ENCODE peak calls at places on chromosomes 13 and 19, in six cellular contexts. One of them, this sample, is unnamed.

GRCh38 chr13:63107163-63107935 is 1691.7 kb upstream of the PCDH20 start:
- DNase-seq in glutamatergic neuron: no peak
- DNase-seq in WERI-Rb-1: no peak
- DNase-seq in GM13977: no peak
- DNase-seq in nephron progenitor cell: no peak
- DNase-seq in AG04449: no peak
- DNase-seq in this sample: no peak

GRCh38 chr19:27906081-27906480 is 1306.9 kb downstream of the UQCRFS1 start:
- DNase-seq in glutamatergic neuron: no peak
- DNase-seq in WERI-Rb-1: no peak
- DNase-seq in GM13977: no peak
- DNase-seq in nephron progenitor cell: no peak
- DNase-seq in AG04449: no peak
- DNase-seq in this sample: no peak

GRCh38 chr13:112893570-112894422 is 75.2 kb upstream of the MCF2L start:
- DNase-seq in glutamatergic neuron: peak; percentile 76
- DNase-seq in WERI-Rb-1: peak; percentile 89
- DNase-seq in GM13977: peak; percentile 89
- DNase-seq in nephron progenitor cell: peak; percentile 79
- DNase-seq in AG04449: no peak
- DNase-seq in this sample: no peak

GRCh38 chr19:35041548-35042055 is at the start of gene HPN:
- DNase-seq in glutamatergic neuron: no peak
- DNase-seq in WERI-Rb-1: peak; percentile 59
- DNase-seq in GM13977: no peak
- DNase-seq in nephron progenitor cell: peak; percentile 32
- DNase-seq in AG04449: no peak
- DNase-seq in this sample: no peak

GRCh38 chr13:46675016-46675415 is 121.9 kb downstream of the ESD start:
- DNase-seq in glutamatergic neuron: no peak
- DNase-seq in WERI-Rb-1: no peak
- DNase-seq in GM13977: no peak
- DNase-seq in nephron progenitor cell: no peak
- DNase-seq in AG04449: no peak
- DNase-seq in this sample: no peak

GRCh38 chr13:30346159-30346788 is 38.9 kb upstream of the KATNAL1 start:
- DNase-seq in glutamatergic neuron: no peak
- DNase-seq in WERI-Rb-1: no peak
- DNase-seq in GM13977: peak; percentile 23
- DNase-seq in nephron progenitor cell: no peak
- DNase-seq in AG04449: no peak
- DNase-seq in this sample: no peak

GRCh38 chr13:42525035-42525504 is 48.9 kb upstream of the TNFSF11 start:
- DNase-seq in glutamatergic neuron: no peak
- DNase-seq in WERI-Rb-1: no peak
- DNase-seq in GM13977: no peak
- DNase-seq in nephron progenitor cell: no peak
- DNase-seq in AG04449: no peak
- DNase-seq in this sample: no peak

GRCh38 chr19:21608571-21608970 is 103.2 kb downstream of the ZNF429 start:
- DNase-seq in glutamatergic neuron: no peak
- DNase-seq in WERI-Rb-1: no peak
- DNase-seq in GM13977: no peak
- DNase-seq in nephron progenitor cell: no peak
- DNase-seq in AG04449: no peak
- DNase-seq in this sample: no peak

GRCh38 chr19:34172661-34173144 is 399 bp downstream of the LSM14A start:
- DNase-seq in glutamatergic neuron: peak; percentile 25
- DNase-seq in WERI-Rb-1: no peak
- DNase-seq in GM13977: no peak
- DNase-seq in nephron progenitor cell: peak; percentile 42
- DNase-seq in AG04449: no peak
- DNase-seq in this sample: no peak

GRCh38 chr13:79290595-79291244 is 115.3 kb downstream of the RBM26 start:
- DNase-seq in glutamatergic neuron: no peak
- DNase-seq in WERI-Rb-1: peak; percentile 28
- DNase-seq in GM13977: no peak
- DNase-seq in nephron progenitor cell: no peak
- DNase-seq in AG04449: no peak
- DNase-seq in this sample: no peak

GRCh38 chr19:15265849-15266248 is 33.6 kb upstream of the EPHX3 start:
- DNase-seq in glutamatergic neuron: no peak
- DNase-seq in WERI-Rb-1: no peak
- DNase-seq in GM13977: no peak
- DNase-seq in nephron progenitor cell: no peak
- DNase-seq in AG04449: peak; percentile 47
- DNase-seq in this sample: peak; percentile 94

GRCh38 chr13:79398915-79399314 is 7.1 kb downstream of the RBM26 start:
- DNase-seq in glutamatergic neuron: no peak
- DNase-seq in WERI-Rb-1: no peak
- DNase-seq in GM13977: no peak
- DNase-seq in nephron progenitor cell: no peak
- DNase-seq in AG04449: no peak
- DNase-seq in this sample: no peak

GRCh38 chr13:24271611-24272451 is 37.5 kb upstream of the C1QTNF9 start:
- DNase-seq in glutamatergic neuron: no peak
- DNase-seq in WERI-Rb-1: no peak
- DNase-seq in GM13977: peak; percentile 68
- DNase-seq in nephron progenitor cell: no peak
- DNase-seq in AG04449: no peak
- DNase-seq in this sample: no peak

GRCh38 chr19:14560776-14561108 is 11.1 kb downstream of the NDUFB7 start:
- DNase-seq in glutamatergic neuron: no peak
- DNase-seq in WERI-Rb-1: no peak
- DNase-seq in GM13977: no peak
- DNase-seq in nephron progenitor cell: no peak
- DNase-seq in AG04449: no peak
- DNase-seq in this sample: no peak

GRCh38 chr13:114282143-114282685 is 813 bp downstream of the UPF3A start:
- DNase-seq in glutamatergic neuron: peak; percentile 52
- DNase-seq in WERI-Rb-1: peak; percentile 58
- DNase-seq in GM13977: peak; percentile 79
- DNase-seq in nephron progenitor cell: peak; percentile 57
- DNase-seq in AG04449: no peak
- DNase-seq in this sample: no peak

GRCh38 chr19:6963937-6964336 is 57.3 kb downstream of the MBD3L2B start:
- DNase-seq in glutamatergic neuron: no peak
- DNase-seq in WERI-Rb-1: peak; percentile 7
- DNase-seq in GM13977: no peak
- DNase-seq in nephron progenitor cell: no peak
- DNase-seq in AG04449: no peak
- DNase-seq in this sample: no peak

GRCh38 chr19:16327911-16328823 is 3.5 kb downstream of the KLF2 start:
- DNase-seq in glutamatergic neuron: no peak
- DNase-seq in WERI-Rb-1: no peak
- DNase-seq in GM13977: peak; percentile 55
- DNase-seq in nephron progenitor cell: no peak
- DNase-seq in AG04449: no peak
- DNase-seq in this sample: peak; percentile 66

GRCh38 chr13:38730332-38730731 is 43.5 kb downstream of the FREM2 start:
- DNase-seq in glutamatergic neuron: no peak
- DNase-seq in WERI-Rb-1: no peak
- DNase-seq in GM13977: no peak
- DNase-seq in nephron progenitor cell: no peak
- DNase-seq in AG04449: no peak
- DNase-seq in this sample: no peak

GRCh38 chr13:98961204-98962105 is 16.4 kb downstream of the DOCK9 start:
- DNase-seq in glutamatergic neuron: no peak
- DNase-seq in WERI-Rb-1: no peak
- DNase-seq in GM13977: no peak
- DNase-seq in nephron progenitor cell: no peak
- DNase-seq in AG04449: no peak
- DNase-seq in this sample: no peak

GRCh38 chr19:13946414-13946813 is 5.9 kb upstream of the DCAF15 start:
- DNase-seq in glutamatergic neuron: no peak
- DNase-seq in WERI-Rb-1: no peak
- DNase-seq in GM13977: no peak
- DNase-seq in nephron progenitor cell: no peak
- DNase-seq in AG04449: no peak
- DNase-seq in this sample: no peak

GRCh38 chr13:112001571-112001970 is 65.4 kb upstream of the SOX1 start:
- DNase-seq in glutamatergic neuron: no peak
- DNase-seq in WERI-Rb-1: no peak
- DNase-seq in GM13977: no peak
- DNase-seq in nephron progenitor cell: no peak
- DNase-seq in AG04449: no peak
- DNase-seq in this sample: no peak

GRCh38 chr13:46641274-46642081 is 88.5 kb downstream of the LRCH1 start:
- DNase-seq in glutamatergic neuron: no peak
- DNase-seq in WERI-Rb-1: no peak
- DNase-seq in GM13977: no peak
- DNase-seq in nephron progenitor cell: no peak
- DNase-seq in AG04449: no peak
- DNase-seq in this sample: no peak

GRCh38 chr19:50333737-50334617 is 4.8 kb upstream of the KCNC3 start:
- DNase-seq in glutamatergic neuron: peak; percentile 83
- DNase-seq in WERI-Rb-1: peak; percentile 66
- DNase-seq in GM13977: peak; percentile 89
- DNase-seq in nephron progenitor cell: peak; percentile 90
- DNase-seq in AG04449: no peak
- DNase-seq in this sample: no peak

GRCh38 chr19:882871-883497 is 10.0 kb downstream of the MED16 start:
- DNase-seq in glutamatergic neuron: no peak
- DNase-seq in WERI-Rb-1: no peak
- DNase-seq in GM13977: no peak
- DNase-seq in nephron progenitor cell: no peak
- DNase-seq in AG04449: no peak
- DNase-seq in this sample: no peak

GRCh38 chr19:884420-885211 is 8.4 kb downstream of the MED16 start:
- DNase-seq in glutamatergic neuron: no peak
- DNase-seq in WERI-Rb-1: no peak
- DNase-seq in GM13977: no peak
- DNase-seq in nephron progenitor cell: no peak
- DNase-seq in AG04449: no peak
- DNase-seq in this sample: no peak

GRCh38 chr19:885536-886224 is 7.3 kb downstream of the MED16 start:
- DNase-seq in glutamatergic neuron: no peak
- DNase-seq in WERI-Rb-1: no peak
- DNase-seq in GM13977: no peak
- DNase-seq in nephron progenitor cell: no peak
- DNase-seq in AG04449: no peak
- DNase-seq in this sample: no peak

GRCh38 chr19:881385-882071 is 11.5 kb downstream of the MED16 start:
- DNase-seq in glutamatergic neuron: no peak
- DNase-seq in WERI-Rb-1: no peak
- DNase-seq in GM13977: no peak
- DNase-seq in nephron progenitor cell: no peak
- DNase-seq in AG04449: no peak
- DNase-seq in this sample: no peak

DNA sequence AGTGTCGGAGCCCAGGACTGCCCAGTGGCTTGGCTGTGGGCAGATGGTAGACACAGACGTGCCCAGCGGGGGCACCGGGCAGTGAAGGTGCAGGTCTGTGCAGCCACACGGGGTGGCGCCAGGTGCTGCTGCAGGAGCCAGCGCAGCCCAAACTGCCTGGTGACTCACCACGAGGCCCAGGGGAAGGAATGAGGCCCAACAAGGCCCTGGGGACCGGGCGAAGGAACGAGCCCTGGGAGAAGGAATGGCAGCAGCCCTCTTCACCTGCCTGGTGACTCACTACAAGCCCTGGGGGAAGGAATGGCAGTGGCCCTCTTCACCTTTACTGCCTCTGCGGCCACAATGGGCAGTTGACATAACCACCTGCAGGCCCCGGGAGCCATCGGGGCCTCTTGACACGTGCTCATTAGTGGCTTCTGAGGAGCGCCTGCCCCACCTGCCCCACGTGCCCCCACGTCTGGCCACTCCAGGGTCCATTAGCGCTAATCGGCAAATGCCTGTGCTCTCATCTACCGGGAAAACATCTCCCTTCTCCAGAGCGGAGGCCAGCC is 9.3 kb downstream of the MED16 start:
- DNase-seq in glutamatergic neuron: no peak
- DNase-seq in WERI-Rb-1: no peak
- DNase-seq in GM13977: no peak
- DNase-seq in nephron progenitor cell: no peak
- DNase-seq in AG04449: no peak
- DNase-seq in this sample: no peak
- TF ChIP-seq CTCF in glutamatergic neuron: no peak
- TF ChIP-seq CTCF in WERI-Rb-1: no peak
- TF ChIP-seq CTCF in GM13977: no peak
- TF ChIP-seq CTCF in nephron progenitor cell: no peak
- TF ChIP-seq CTCF in AG04449: no peak
- TF ChIP-seq CTCF in this sample: no peak

GRCh38 chr13:66716502-66716901 is 513.6 kb downstream of the PCDH9 start:
- DNase-seq in glutamatergic neuron: no peak
- DNase-seq in WERI-Rb-1: no peak
- DNase-seq in GM13977: no peak
- DNase-seq in nephron progenitor cell: no peak
- DNase-seq in AG04449: no peak
- DNase-seq in this sample: no peak

GRCh38 chr13:66714795-66715194 is 515.3 kb downstream of the PCDH9 start:
- DNase-seq in glutamatergic neuron: no peak
- DNase-seq in WERI-Rb-1: no peak
- DNase-seq in GM13977: no peak
- DNase-seq in nephron progenitor cell: no peak
- DNase-seq in AG04449: no peak
- DNase-seq in this sample: no peak
- TF ChIP-seq CTCF in glutamatergic neuron: no peak
- TF ChIP-seq CTCF in WERI-Rb-1: no peak
- TF ChIP-seq CTCF in GM13977: no peak
- TF ChIP-seq CTCF in nephron progenitor cell: no peak
- TF ChIP-seq CTCF in AG04449: no peak
- TF ChIP-seq CTCF in this sample: peak; percentile 12

GRCh38 chr19:8132858-8133458 is 16.4 kb downstream of the FBN3 start:
- DNase-seq in glutamatergic neuron: no peak
- DNase-seq in WERI-Rb-1: no peak
- DNase-seq in GM13977: no peak
- DNase-seq in nephron progenitor cell: no peak
- DNase-seq in AG04449: no peak
- DNase-seq in this sample: no peak
- TF ChIP-seq CTCF in glutamatergic neuron: no peak
- TF ChIP-seq CTCF in WERI-Rb-1: no peak
- TF ChIP-seq CTCF in GM13977: no peak
- TF ChIP-seq CTCF in nephron progenitor cell: no peak
- TF ChIP-seq CTCF in AG04449: no peak
- TF ChIP-seq CTCF in this sample: no peak

GRCh38 chr13:64749301-64749700 is 2480.8 kb downstream of the PCDH9 start:
- DNase-seq in glutamatergic neuron: no peak
- DNase-seq in WERI-Rb-1: no peak
- DNase-seq in GM13977: no peak
- DNase-seq in nephron progenitor cell: no peak
- DNase-seq in AG04449: no peak
- DNase-seq in this sample: no peak

GRCh38 chr13:64755961-64756360 is 2474.2 kb downstream of the PCDH9 start:
- DNase-seq in glutamatergic neuron: no peak
- DNase-seq in WERI-Rb-1: no peak
- DNase-seq in GM13977: no peak
- DNase-seq in nephron progenitor cell: no peak
- DNase-seq in AG04449: no peak
- DNase-seq in this sample: no peak

GRCh38 chr13:64756621-64757020 is 2473.5 kb downstream of the PCDH9 start:
- DNase-seq in glutamatergic neuron: no peak
- DNase-seq in WERI-Rb-1: no peak
- DNase-seq in GM13977: no peak
- DNase-seq in nephron progenitor cell: no peak
- DNase-seq in AG04449: no peak
- DNase-seq in this sample: no peak

GRCh38 chr13:64758520-64758919 is 2471.6 kb downstream of the PCDH9 start:
- DNase-seq in glutamatergic neuron: no peak
- DNase-seq in WERI-Rb-1: no peak
- DNase-seq in GM13977: no peak
- DNase-seq in nephron progenitor cell: no peak
- DNase-seq in AG04449: no peak
- DNase-seq in this sample: no peak

GRCh38 chr13:64753606-64754005 is 2476.5 kb downstream of the PCDH9 start:
- DNase-seq in glutamatergic neuron: no peak
- DNase-seq in WERI-Rb-1: no peak
- DNase-seq in GM13977: no peak
- DNase-seq in nephron progenitor cell: no peak
- DNase-seq in AG04449: no peak
- DNase-seq in this sample: no peak
- TF ChIP-seq CTCF in glutamatergic neuron: no peak
- TF ChIP-seq CTCF in WERI-Rb-1: no peak
- TF ChIP-seq CTCF in GM13977: no peak
- TF ChIP-seq CTCF in nephron progenitor cell: no peak
- TF ChIP-seq CTCF in AG04449: no peak
- TF ChIP-seq CTCF in this sample: no peak